ENCODE peak calls at places on chromosomes 5 and 9, in four cellular contexts. S is GM12878, T is H1, G is K562. M is an unnamed sample.

GRCh38 chr5:123571927-123572326 is 60.0 kb downstream of the CSNK1G3 start:
- DNase-seq in G (no peak), T (no peak), S (no peak), M (no peak)

GRCh38 chr9:124332321-124332720 is 74.6 kb downstream of the NEK6 start:
- DNase-seq in G (no peak), T (no peak), S (no peak), M (no peak)

GRCh38 chr9:104872959-104873850 is 54.8 kb downstream of the ABCA1 start:
- DNase-seq in S (no peak), G (no peak), T (no peak), M (no peak)

GRCh38 chr9:92607773-92608172 is 62.2 kb downstream of the IPPK start:
- DNase-seq in T (peak), G (no peak), S (no peak), M (no peak)

GRCh38 chr5:91103353-91104061 is 279.6 kb downstream of the ARRDC3 start:
- DNase-seq in G (no peak), T (no peak), S (no peak), M (no peak)

GRCh38 chr5:163460562-163461176 is at the start of gene HMMR:
- DNase-seq in S (no peak), G (no peak), T (peak), M (no peak)

GRCh38 chr9:127585161-127585750 is 26.8 kb upstream of the STXBP1 start:
- DNase-seq in G (no peak), T (no peak), S (no peak), M (no peak)

GRCh38 chr9:69223605-69224004 is 49.5 kb downstream of the TJP2 start:
- DNase-seq in S (no peak), G (peak), T (no peak), M (peak)

GRCh38 chr5:37836173-37837100 is 3.4 kb downstream of the GDNF start:
- DNase-seq in S (no peak), T (peak), G (no peak), M (no peak)

GRCh38 chr9:91775011-91775707 is 174.9 kb downstream of the ROR2 start:
- DNase-seq in T (peak), G (peak), S (no peak), M (peak)

GRCh38 chr5:10563132-10563939 is 534 bp upstream of the ANKRD33B start:
- DNase-seq in T (peak), S (no peak), G (peak), M (no peak)

GRCh38 chr9:121085661-121086060 is 10.9 kb downstream of the CNTRL start:
- DNase-seq in T (no peak), S (no peak), G (no peak), M (no peak)

GRCh38 chr5:7764452-7764851 is 86.5 kb downstream of the CFAP90 start:
- DNase-seq in S (no peak), T (no peak), G (no peak), M (no peak)

GRCh38 chr9:19232117-19232829 is 1.8 kb downstream of the DENND4C start:
- DNase-seq in G (no peak), S (no peak), T (no peak), M (no peak)

GRCh38 chr5:107383414-107383813 is 287.3 kb downstream of the EFNA5 start:
- DNase-seq in S (no peak), G (no peak), T (no peak), M (no peak)

GRCh38 chr5:164998142-164998541 is 1492.7 kb downstream of the MAT2B start:
- DNase-seq in G (no peak), S (no peak), T (no peak), M (no peak)

GRCh38 chr5:164998590-164998989 is 1493.2 kb downstream of the MAT2B start:
- DNase-seq in G (no peak), T (no peak), S (no peak), M (no peak)
- H3K4me3 ChIP-seq in G (no peak), T (no peak), S (no peak), M (no peak)

GRCh38 chr5:181218795-181219124 is 4.3 kb upstream of the TRIM41 start:
- DNase-seq in T (no peak), S (no peak), G (no peak), M (no peak)

GRCh38 chr5:181221105-181221791 is 1.8 kb upstream of the TRIM41 start:
- DNase-seq in S (peak), T (no peak), G (no peak), M (no peak)

GRCh38 chr5:181220178-181220515 is 2.9 kb upstream of the TRIM41 start:
- DNase-seq in S (no peak), T (no peak), G (no peak), M (no peak)

GRCh38 chr5:181217805-181218065 is 5.3 kb upstream of the TRIM41 start:
- DNase-seq in T (no peak), G (peak), S (no peak), M (no peak)

GRCh38 chr5:181219262-181220177 is 3.6 kb upstream of the TRIM41 start:
- DNase-seq in T (no peak), S (no peak), G (no peak), M (no peak)
- TF ChIP-seq YY1 in T (no peak), S (no peak), G (no peak), M (no peak)

GRCh38 chr9:137710751-137711150 is 91.9 kb downstream of the EHMT1 start:
- DNase-seq in G (no peak), T (no peak), S (no peak), M (no peak)
- TF ChIP-seq POLR2AphosphoS5 in G (no peak), T (no peak), S (no peak), M (no peak)

GRCh38 chr5:125412051-125412560 is 665.7 kb upstream of the ZNF608 start:
- DNase-seq in S (peak), G (no peak), T (no peak), M (no peak)

GRCh38 chr5:125411163-125412050 is 665.0 kb upstream of the ZNF608 start:
- DNase-seq in T (no peak), G (no peak), S (peak), M (no peak)

GRCh38 chr5:125413861-125414260 is 667.4 kb upstream of the ZNF608 start:
- DNase-seq in S (no peak), T (no peak), G (no peak), M (no peak)

GRCh38 chr5:125410501-125411162 is 664.2 kb upstream of the ZNF608 start:
- DNase-seq in G (no peak), S (no peak), T (no peak), M (no peak)

GRCh38 chr5:125412561-125413535 is 666.4 kb upstream of the ZNF608 start:
- DNase-seq in T (peak), G (no peak), S (no peak), M (no peak)
- H3K4me3 ChIP-seq in T (no peak), G (no peak), S (peak), M (no peak)

DNA sequence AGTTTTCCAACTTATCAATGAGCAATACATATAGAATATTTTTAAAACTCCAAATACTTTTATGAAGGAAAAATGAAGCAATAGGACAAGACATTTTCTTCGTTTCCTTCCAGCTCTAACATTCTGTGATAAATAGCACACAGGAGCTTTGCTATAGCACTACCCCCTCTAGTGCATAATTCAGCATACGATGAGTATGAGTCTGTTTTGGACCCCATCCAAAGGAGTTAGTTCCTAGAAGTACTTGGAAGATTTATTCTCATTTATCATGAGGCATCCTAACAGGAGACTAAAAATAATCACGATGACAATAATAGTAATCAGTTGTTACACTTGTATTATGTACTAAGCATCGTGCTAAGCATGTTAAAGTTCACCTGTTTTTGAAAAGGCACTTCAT is 1061.3 kb upstream of the DMAC1 start:
- DNase-seq in G (no peak), T (no peak), S (no peak), M (no peak)
- TF ChIP-seq YY1 in G (no peak), T (no peak), S (no peak), M (no peak)

DNA sequence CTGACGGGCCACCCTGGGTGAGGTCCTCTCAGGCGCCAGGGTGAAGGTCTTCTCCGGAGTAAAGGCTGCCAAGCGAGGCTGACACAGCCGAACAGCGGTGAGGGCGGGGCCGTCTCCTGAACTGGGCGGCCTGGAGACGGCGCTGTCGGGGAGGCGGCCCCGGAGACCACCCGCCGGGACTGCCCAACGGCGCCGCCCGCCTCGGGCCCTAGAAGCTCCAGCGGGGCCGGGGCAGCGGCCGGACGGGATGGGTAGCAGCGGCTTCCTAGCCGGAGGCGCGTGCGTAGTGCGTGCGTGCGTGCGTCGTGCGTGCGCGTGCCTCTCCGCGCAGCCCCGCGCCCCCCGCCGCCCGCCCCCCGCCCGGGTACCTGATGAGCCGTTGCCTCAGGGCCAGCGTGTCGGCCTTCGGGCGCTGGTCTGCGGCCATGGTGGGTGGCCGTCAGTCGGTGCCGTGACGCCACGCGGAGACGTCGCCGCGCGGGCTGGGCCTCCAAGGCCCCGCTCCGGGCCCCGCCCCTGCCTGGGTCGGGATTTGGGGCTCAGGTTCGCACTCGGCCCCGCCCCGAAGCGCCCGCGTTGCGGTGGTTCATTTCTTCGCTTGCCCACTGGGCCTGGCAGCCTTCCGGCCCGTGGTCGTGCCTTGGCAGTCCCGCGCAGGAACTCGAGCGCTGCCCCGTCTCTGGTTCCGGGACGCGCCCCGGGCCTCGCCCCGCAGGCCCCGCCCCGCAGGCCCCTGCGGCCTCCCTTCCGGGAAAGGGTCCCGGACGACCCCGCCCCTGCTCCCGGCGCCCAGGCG is at the start of gene PHYKPL:
- DNase-seq in G (peak), T (peak), S (no peak), M (peak)
- TF ChIP-seq POLR2AphosphoS5 in G (no peak), T (no peak), S (peak), M (peak)

GRCh38 chr5:160747963-160748362 is 104.0 kb downstream of the ATP10B start:
- DNase-seq in T (no peak), S (no peak), G (no peak), M (no peak)
- H3K4me3 ChIP-seq in T (no peak), S (no peak), G (no peak), M (no peak)

GRCh38 chr5:174624754-174625506 is 99.5 kb upstream of the MSX2 start:
- DNase-seq in G (no peak), S (no peak), T (no peak), M (no peak)

GRCh38 chr5:174623018-174623417 is 101.4 kb upstream of the MSX2 start:
- DNase-seq in G (no peak), S (no peak), T (no peak), M (no peak)

GRCh38 chr5:174622067-174622466 is 102.3 kb upstream of the MSX2 start:
- DNase-seq in T (no peak), G (no peak), S (no peak), M (no peak)

GRCh38 chr5:174625591-174626365 is 98.6 kb upstream of the MSX2 start:
- DNase-seq in S (no peak), T (no peak), G (no peak), M (no peak)

GRCh38 chr5:174623438-174624019 is 100.9 kb upstream of the MSX2 start:
- DNase-seq in S (no peak), T (no peak), G (no peak), M (no peak)
- TF ChIP-seq YY1 in S (no peak), T (no peak), G (no peak), M (no peak)

GRCh38 chr9:97980479-97980803 is 2.7 kb upstream of the ANP32B start:
- DNase-seq in G (no peak), S (no peak), T (no peak), M (no peak)
- TF ChIP-seq POLR2AphosphoS5 in G (no peak), S (no peak), T (no peak), M (no peak)

M was measured in HCT116.